ENCODE peak calls at places on chromosomes 1 and 21, in four cellular contexts. One of them, this sample, is unnamed.

GRCh38 chr1:91684599-91685196 is 184.0 kb downstream of the CDC7 start:
- DNase-seq in H1: no peak
- DNase-seq in GM12878: no peak
- DNase-seq in HCT116: no peak
- DNase-seq in this sample: peak; percentile 18

GRCh38 chr1:204149635-204150565 is 1.9 kb downstream of the ETNK2 start:
- DNase-seq in H1: no peak
- DNase-seq in HCT116: no peak
- DNase-seq in GM12878: no peak
- DNase-seq in this sample: peak; percentile 53

GRCh38 chr1:246160905-246161304 is 346.2 kb downstream of the SMYD3 start:
- DNase-seq in H1: no peak
- DNase-seq in GM12878: no peak
- DNase-seq in HCT116: no peak
- DNase-seq in this sample: no peak

GRCh38 chr1:227786673-227787512 is 28.6 kb upstream of the PRSS38 start:
- DNase-seq in GM12878: no peak
- DNase-seq in H1: no peak
- DNase-seq in HCT116: no peak
- DNase-seq in this sample: no peak

GRCh38 chr1:12386130-12386529 is 156.3 kb downstream of the VPS13D start:
- DNase-seq in H1: no peak
- DNase-seq in HCT116: no peak
- DNase-seq in GM12878: no peak
- DNase-seq in this sample: no peak

GRCh38 chr21:35342440-35342839 is 293.3 kb upstream of the RUNX1 start:
- DNase-seq in H1: no peak
- DNase-seq in HCT116: no peak
- DNase-seq in GM12878: peak; percentile 17
- DNase-seq in this sample: no peak

GRCh38 chr1:19009882-19010321 is 53.4 kb upstream of the IFFO2 start:
- DNase-seq in H1: peak; percentile 57
- DNase-seq in GM12878: no peak
- DNase-seq in HCT116: peak; percentile 54
- DNase-seq in this sample: no peak

GRCh38 chr21:44658511-44658910 is 779 bp downstream of the KRTAP12-3 start:
- DNase-seq in H1: no peak
- DNase-seq in HCT116: no peak
- DNase-seq in GM12878: no peak
- DNase-seq in this sample: no peak

GRCh38 chr1:86085741-86086411 is 70.7 kb downstream of the COL24A1 start:
- DNase-seq in HCT116: no peak
- DNase-seq in H1: no peak
- DNase-seq in GM12878: no peak
- DNase-seq in this sample: no peak

GRCh38 chr1:230176871-230177411 is 109.9 kb downstream of the GALNT2 start:
- DNase-seq in H1: no peak
- DNase-seq in GM12878: no peak
- DNase-seq in HCT116: no peak
- DNase-seq in this sample: peak; percentile 66

GRCh38 chr1:83075107-83075506 is 923.8 kb downstream of the TTLL7 start:
- DNase-seq in H1: no peak
- DNase-seq in GM12878: no peak
- DNase-seq in HCT116: no peak
- DNase-seq in this sample: no peak

GRCh38 chr1:83077411-83077810 is 921.5 kb downstream of the TTLL7 start:
- DNase-seq in HCT116: no peak
- DNase-seq in H1: no peak
- DNase-seq in GM12878: no peak
- DNase-seq in this sample: no peak
- TF ChIP-seq SP1 in HCT116: no peak
- TF ChIP-seq SP1 in H1: no peak
- TF ChIP-seq SP1 in GM12878: no peak
- TF ChIP-seq SP1 in this sample: no peak

GRCh38 chr1:53737648-53738204 is 1.2 kb downstream of the GLIS1 start:
- DNase-seq in HCT116: no peak
- DNase-seq in GM12878: no peak
- DNase-seq in H1: no peak
- DNase-seq in this sample: no peak
- H2AFZ ChIP-seq in HCT116: no peak overlapping the region
- H2AFZ ChIP-seq in GM12878: no peak overlapping the region
- H2AFZ ChIP-seq in H1: peak overlapping the region; percentile 4
- H2AFZ ChIP-seq in this sample: no peak overlapping the region

GRCh38 chr1:20142001-20142710 is 3.0 kb downstream of the PLA2G2F start:
- DNase-seq in HCT116: no peak
- DNase-seq in H1: no peak
- DNase-seq in GM12878: no peak
- DNase-seq in this sample: no peak
- TF ChIP-seq SP1 in HCT116: no peak
- TF ChIP-seq SP1 in H1: no peak
- TF ChIP-seq SP1 in GM12878: no peak
- TF ChIP-seq SP1 in this sample: no peak

DNA sequence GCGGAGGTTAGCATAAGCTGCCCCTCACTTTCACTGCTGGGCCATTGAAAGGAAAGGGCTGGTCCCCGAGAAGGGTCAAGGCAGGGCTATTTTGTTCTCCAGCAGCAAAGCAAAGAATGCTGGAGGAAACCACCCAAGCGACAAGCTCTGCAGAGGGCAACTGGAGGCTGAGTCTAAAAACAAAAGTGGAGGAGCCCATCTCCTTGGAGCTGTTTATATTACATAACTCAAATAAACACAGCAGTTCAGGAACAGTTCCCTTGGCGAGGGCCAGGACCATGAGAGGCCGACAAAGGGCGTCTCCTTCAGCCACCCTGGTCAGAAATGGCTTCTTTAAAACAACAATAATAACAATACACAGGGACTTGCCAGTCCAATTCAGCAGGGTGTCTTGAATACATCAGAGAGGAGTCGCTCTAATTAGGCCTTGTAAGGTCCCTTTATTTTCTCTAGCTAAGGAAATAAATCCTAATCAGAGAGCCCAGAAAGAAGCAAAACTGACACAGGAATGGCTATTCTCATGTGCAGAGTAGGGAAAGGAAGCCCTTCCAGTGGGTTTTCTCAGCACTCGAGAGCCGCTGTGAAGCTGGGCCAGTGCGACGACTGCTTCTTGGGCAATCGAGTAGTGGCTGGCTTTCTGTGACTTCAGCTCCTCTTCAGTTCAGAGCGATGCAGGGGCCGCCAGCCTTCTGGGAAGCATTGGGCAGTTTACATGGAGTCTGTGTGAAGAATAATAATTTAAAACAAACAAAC is 57.0 kb upstream of the TARBP1 start:
- DNase-seq in HCT116: no peak
- DNase-seq in H1: no peak
- DNase-seq in GM12878: no peak
- DNase-seq in this sample: no peak
- H2AFZ ChIP-seq in HCT116: no peak overlapping the region
- H2AFZ ChIP-seq in H1: peak overlapping the region; percentile 4
- H2AFZ ChIP-seq in GM12878: no peak overlapping the region
- H2AFZ ChIP-seq in this sample: peak overlapping the region; percentile 7

GRCh38 chr21:37372127-37372731 is 5.7 kb downstream of the DYRK1A start:
- DNase-seq in H1: no peak
- DNase-seq in GM12878: no peak
- DNase-seq in HCT116: no peak
- DNase-seq in this sample: no peak
- TF ChIP-seq SP1 in H1: no peak
- TF ChIP-seq SP1 in GM12878: no peak
- TF ChIP-seq SP1 in HCT116: no peak
- TF ChIP-seq SP1 in this sample: no peak

GRCh38 chr1:175209493-175209921 is 16.9 kb upstream of the KIAA0040 start:
- DNase-seq in GM12878: no peak
- DNase-seq in HCT116: no peak
- DNase-seq in H1: no peak
- DNase-seq in this sample: no peak
- H2AFZ ChIP-seq in GM12878: peak overlapping the region; percentile 69
- H2AFZ ChIP-seq in HCT116: no peak overlapping the region
- H2AFZ ChIP-seq in H1: no peak overlapping the region
- H2AFZ ChIP-seq in this sample: peak overlapping the region; percentile 80

DNA sequence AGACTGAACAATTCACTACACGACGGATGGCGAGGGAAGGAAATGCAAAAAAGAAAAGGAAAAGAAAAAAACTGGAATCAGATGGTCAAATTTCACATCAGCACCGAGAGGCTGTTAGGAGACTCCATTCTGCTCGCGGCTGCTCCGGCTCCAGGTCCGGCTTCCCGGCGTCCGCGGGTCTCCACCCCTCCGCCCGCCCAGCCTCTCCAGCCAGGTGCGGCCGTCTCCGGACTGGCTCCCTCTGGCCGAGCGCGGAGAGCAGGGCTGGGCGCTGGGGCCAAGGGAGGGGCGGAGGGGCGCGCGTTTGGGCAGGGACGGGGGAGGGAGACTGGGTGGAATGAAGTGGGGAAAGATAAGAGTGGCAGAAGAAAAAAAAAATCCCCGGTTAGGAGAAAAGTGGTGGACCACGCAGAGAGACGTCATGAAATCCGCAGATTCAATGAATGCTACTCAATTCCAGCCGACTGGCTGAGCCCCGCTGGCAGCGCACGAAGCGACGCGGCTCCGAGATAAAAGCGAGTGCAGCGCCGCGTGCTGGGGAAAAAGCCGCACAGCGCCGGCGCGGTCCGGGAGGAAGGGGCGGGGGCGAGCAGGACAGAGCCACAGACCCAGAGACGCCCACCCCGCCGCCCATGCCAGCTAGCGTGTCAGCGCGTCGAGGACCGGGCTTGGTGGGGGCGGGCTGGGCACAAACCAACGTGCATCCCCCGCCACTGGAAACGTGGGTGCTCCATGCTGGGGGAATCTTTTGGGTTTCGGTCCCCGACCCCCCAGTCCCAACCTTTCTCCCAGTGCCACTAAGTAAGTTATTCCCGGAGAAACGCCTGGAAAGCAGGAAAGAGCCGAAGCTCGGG is at the start of gene KCNJ6:
- DNase-seq in H1: no peak
- DNase-seq in HCT116: no peak
- DNase-seq in GM12878: no peak
- DNase-seq in this sample: peak; percentile 68
- TF ChIP-seq SP1 in H1: no peak
- TF ChIP-seq SP1 in HCT116: no peak
- TF ChIP-seq SP1 in GM12878: no peak
- TF ChIP-seq SP1 in this sample: no peak